ENCODE peak calls at places on chromosomes 3 and 15, in nine cellular contexts. S is H7; N is AG04450; V is fibroblast of pulmonary artery; I is neural progenitor cell; Y is mesendoderm; P is BJ; Q is CD8-positive, alpha-beta T cell; O is HepG2. G is an unnamed sample.
A peak's percentile ranks its signal among the peaks of the same experiment; 100 is the strongest.

GRCh38 chr3:101964861-101965260 is 115.5 kb downstream of the NFKBIZ start:
- DNase-seq in S (no peak), N (no peak), V (peak; percentile 58), I (peak; percentile 11), Y (peak; percentile 7), P (no peak), Q (no peak), O (no peak), G (no peak)

GRCh38 chr15:79025201-79025600 is 65.4 kb downstream of the RASGRF1 start:
- DNase-seq in S (no peak), N (no peak), V (no peak), I (peak; percentile 24), Y (peak; percentile 45), P (no peak), Q (no peak), O (peak; percentile 27), G (no peak)

GRCh38 chr3:72152551-72153476 is 367.9 kb upstream of the PROK2 start:
- DNase-seq in S (no peak), N (peak; percentile 29), V (peak; percentile 92), I (no peak), Y (no peak), P (no peak), Q (no peak), O (peak; percentile 39), G (no peak)

GRCh38 chr3:142646020-142646783 is 50.0 kb downstream of the PLS1 start:
- DNase-seq in S (no peak), N (no peak), V (no peak), I (no peak), Y (no peak), P (no peak), Q (no peak), O (no peak), G (no peak)

GRCh38 chr3:143973352-143974021 is 1.9 kb downstream of the DIPK2A start:
- DNase-seq in S (no peak), N (no peak), V (peak; percentile 35), I (peak; percentile 20), Y (no peak), P (no peak), Q (no peak), O (peak; percentile 71), G (no peak)

GRCh38 chr3:65873028-65873427 is 165.7 kb downstream of the MAGI1 start:
- DNase-seq in S (no peak), N (no peak), V (no peak), I (no peak), Y (no peak), P (no peak), Q (no peak), O (no peak), G (no peak)

GRCh38 chr15:31327674-31328424 is 1.2 kb downstream of the KLF13 start:
- DNase-seq in S (peak; percentile 85), N (no peak), V (peak; percentile 43), I (peak; percentile 70), Y (peak; percentile 48), P (no peak), Q (peak; percentile 83), O (peak; percentile 21), G (no peak)

GRCh38 chr3:37671000-37671483 is 190.6 kb upstream of the CTDSPL start:
- DNase-seq in S (no peak), N (no peak), V (no peak), I (peak; percentile 14), Y (no peak), P (no peak), Q (no peak), O (no peak), G (no peak)

GRCh38 chr15:89908226-89908625 is 4.5 kb downstream of the ARPIN start:
- DNase-seq in S (peak; percentile 46), N (no peak), V (no peak), I (no peak), Y (no peak), P (no peak), Q (no peak), O (no peak), G (no peak)

GRCh38 chr15:89910891-89911626 is 1.7 kb downstream of the ARPIN start:
- DNase-seq in S (no peak), N (no peak), V (no peak), I (no peak), Y (no peak), P (no peak), Q (no peak), O (no peak), G (no peak)

GRCh38 chr15:89912674-89913396 is at the start of gene ARPIN:
- DNase-seq in S (peak; percentile 88), N (no peak), V (peak; percentile 41), I (peak; percentile 83), Y (peak; percentile 68), P (no peak), Q (peak; percentile 7), O (peak; percentile 16), G (no peak)

GRCh38 chr15:89909611-89910010 is 3.1 kb downstream of the ARPIN start:
- DNase-seq in S (no peak), N (no peak), V (no peak), I (no peak), Y (no peak), P (no peak), Q (no peak), O (no peak), G (no peak)

GRCh38 chr15:89912145-89912673 is 543 bp downstream of the ARPIN start:
- DNase-seq in S (no peak), N (no peak), V (peak; percentile 12), I (peak; percentile 58), Y (peak; percentile 35), P (no peak), Q (no peak), O (no peak), G (no peak)
- H3K4me3 ChIP-seq in S (peak overlapping the region; percentile 55), N (peak overlapping the region; percentile 71), V (peak overlapping the region; percentile 72), I (peak overlapping the region; percentile 44), Y (peak overlapping the region; percentile 33), P (peak overlapping the region; percentile 77), Q (no peak overlapping the region), O (peak overlapping the region; percentile 62), G (no peak overlapping the region)

DNA sequence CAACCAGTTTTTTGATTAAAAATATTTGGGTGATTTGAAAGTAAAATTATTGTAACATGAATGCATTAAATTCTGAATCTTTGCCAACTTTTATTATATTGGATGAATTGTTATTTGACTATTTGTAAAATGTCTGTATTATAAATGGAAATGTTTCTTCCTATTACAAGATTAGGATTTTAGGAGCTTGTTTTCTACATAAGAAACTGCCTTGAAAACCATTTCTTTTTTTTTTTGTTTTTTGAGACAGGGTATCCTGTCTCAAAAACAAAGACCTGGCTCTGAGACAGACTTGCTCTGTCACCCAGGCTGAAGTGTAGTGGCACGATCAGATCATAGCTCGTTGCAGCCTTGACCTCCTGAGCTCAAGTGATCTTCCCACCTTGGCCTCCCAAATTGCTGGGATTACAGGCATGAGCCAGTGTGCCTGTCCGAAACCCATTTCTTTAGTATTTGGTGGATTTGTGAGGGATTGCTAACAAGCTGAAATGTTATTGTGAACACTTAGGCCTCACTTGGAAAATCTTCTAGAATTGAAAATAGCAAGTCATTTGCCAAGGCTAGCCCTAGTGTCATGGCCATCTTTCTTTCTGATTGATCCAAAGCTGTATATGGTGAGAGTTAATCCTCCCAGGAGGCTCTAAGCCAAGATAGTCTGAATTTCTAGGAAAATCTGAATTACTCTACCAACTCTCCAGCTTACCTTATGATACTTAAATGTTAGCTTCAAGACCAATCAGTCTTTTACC is 100.3 kb downstream of the FNDC3B start:
- DNase-seq in S (no peak), N (no peak), V (no peak), I (no peak), Y (peak; percentile 61), P (no peak), Q (no peak), O (no peak), G (no peak)
- H3K4me3 ChIP-seq in S (no peak overlapping the region), N (no peak overlapping the region), V (no peak overlapping the region), I (no peak overlapping the region), Y (no peak overlapping the region), P (no peak overlapping the region), Q (no peak overlapping the region), O (no peak overlapping the region), G (no peak overlapping the region)

GRCh38 chr15:89409993-89410767 is 75.6 kb upstream of the POLG start:
- DNase-seq in S (no peak), N (no peak), V (no peak), I (peak; percentile 33), Y (no peak), P (no peak), Q (no peak), O (no peak), G (no peak)

GRCh38 chr15:89408512-89409183 is 74.0 kb upstream of the POLG start:
- DNase-seq in S (no peak), N (no peak), V (peak; percentile 10), I (peak; percentile 27), Y (no peak), P (no peak), Q (no peak), O (no peak), G (no peak)

GRCh38 chr15:89406756-89407650 is 72.4 kb upstream of the POLG start:
- DNase-seq in S (peak; percentile 81), N (no peak), V (no peak), I (peak; percentile 72), Y (peak; percentile 65), P (no peak), Q (no peak), O (no peak), G (no peak)

GRCh38 chr15:89406218-89406716 is 71.6 kb upstream of the POLG start:
- DNase-seq in S (no peak), N (no peak), V (no peak), I (peak; percentile 30), Y (no peak), P (no peak), Q (no peak), O (no peak), G (no peak)

DNA sequence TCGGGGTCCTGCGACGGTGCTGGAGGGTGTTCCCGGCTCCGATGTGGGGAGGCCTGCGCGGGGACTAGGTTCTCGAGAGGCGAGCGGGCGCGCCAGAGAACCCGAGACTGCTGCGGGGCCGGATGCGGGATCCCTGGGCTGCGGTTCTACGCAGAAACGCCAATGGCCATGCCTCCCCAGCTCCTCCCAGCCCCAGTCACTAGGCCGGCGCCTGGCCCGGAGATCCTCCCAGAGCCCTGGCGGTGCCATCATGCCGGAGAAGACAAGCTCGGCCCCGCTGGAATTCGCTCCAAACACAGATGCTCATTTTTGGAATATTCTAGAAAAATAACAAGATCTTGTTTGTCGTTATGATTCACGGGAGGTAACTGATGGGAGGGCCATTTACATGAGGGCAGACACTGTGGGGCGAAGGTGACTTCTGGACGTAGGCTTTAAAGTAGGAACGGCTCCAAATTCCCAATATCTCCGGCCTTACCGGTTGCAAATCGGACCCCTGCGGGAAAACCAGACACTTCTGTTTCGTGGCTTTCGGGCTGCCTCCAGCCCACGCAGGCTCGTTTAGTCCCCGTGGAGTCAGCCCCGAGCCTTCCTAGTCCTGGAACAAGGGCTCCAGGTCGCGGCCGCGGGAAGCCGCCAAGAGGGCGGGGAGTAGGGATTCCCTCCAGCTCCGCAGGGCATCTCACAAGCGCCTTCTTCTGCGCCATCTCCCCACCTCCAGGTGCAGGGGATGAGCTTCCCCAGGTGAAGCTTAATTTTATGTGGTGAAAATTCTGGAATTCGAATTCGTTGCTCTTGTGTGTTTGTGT is 74.8 kb upstream of the POLG start:
- DNase-seq in S (peak; percentile 67), N (no peak), V (no peak), I (peak; percentile 56), Y (no peak), P (no peak), Q (no peak), O (no peak), G (no peak)
- H3K4me3 ChIP-seq in S (no peak overlapping the region), N (peak overlapping the region; percentile 47), V (peak overlapping the region; percentile 23), I (no peak overlapping the region), Y (no peak overlapping the region), P (no peak overlapping the region), Q (peak overlapping the region; percentile 50), O (no peak overlapping the region), G (no peak overlapping the region)

DNA sequence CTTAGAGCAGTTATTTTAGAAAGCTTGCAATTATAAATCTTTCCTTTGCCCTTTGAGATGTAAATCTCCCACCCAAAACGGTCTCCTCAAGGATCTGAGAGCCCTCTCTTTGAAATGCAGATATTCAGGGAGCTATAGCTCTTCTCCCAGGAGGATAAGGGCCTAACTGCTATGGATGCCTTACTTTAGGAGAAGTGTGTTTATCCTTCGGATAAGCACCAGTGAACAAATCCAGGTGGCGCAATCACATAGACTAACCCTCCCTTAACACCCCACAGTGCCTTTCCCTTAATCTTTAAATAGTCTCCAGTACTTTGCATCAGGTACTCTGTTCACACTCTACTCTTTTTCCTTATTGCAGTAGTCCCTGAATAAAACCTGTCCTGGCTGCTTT is 14.9 kb upstream of the CA12 start:
- DNase-seq in S (peak; percentile 59), N (no peak), V (no peak), I (peak; percentile 49), Y (peak; percentile 75), P (no peak), Q (no peak), O (no peak), G (no peak)
- H3K4me3 ChIP-seq in S (no peak overlapping the region), N (no peak overlapping the region), V (no peak overlapping the region), I (no peak overlapping the region), Y (no peak overlapping the region), P (no peak overlapping the region), Q (no peak overlapping the region), O (no peak overlapping the region), G (no peak overlapping the region)

G was measured in Jurkat, Clone E6-1.